ENCODE peak calls at places on chromosomes 16 and 17, in six cellular contexts. U, Q, T, P, H and R are unnamed samples.

GRCh38 chr17:5783851-5784250 is 199.5 kb upstream of the NLRP1 start:
- DNase-seq in U (no peak), Q (no peak), T (no peak), P (no peak), H (no peak), R (no peak)

GRCh38 chr17:21381076-21381706 is 5.0 kb downstream of the KCNJ12 start:
- DNase-seq in U (no peak), Q (no peak), T (no peak), P (no peak), H (no peak), R (no peak)

GRCh38 chr16:88352261-88353200 is 30.2 kb upstream of the ZNF469 start:
- DNase-seq in U (no peak), Q (no peak), T (no peak), P (peak), H (no peak), R (peak)

GRCh38 chr17:69443138-69443537 is 28.6 kb downstream of the MAP2K6 start:
- DNase-seq in U (no peak), Q (no peak), T (no peak), P (no peak), H (no peak), R (no peak)

GRCh38 chr17:38671939-38672720 is 2.6 kb downstream of the EPOP start:
- DNase-seq in U (peak), Q (no peak), T (no peak), P (no peak), H (no peak), R (no peak)

GRCh38 chr17:57628421-57628820 is 116.7 kb downstream of the CCDC182 start:
- DNase-seq in U (no peak), Q (no peak), T (no peak), P (no peak), H (no peak), R (no peak)

GRCh38 chr16:27320261-27321012 is 6.7 kb downstream of the IL4R start:
- DNase-seq in U (no peak), Q (no peak), T (no peak), P (no peak), H (no peak), R (no peak)

GRCh38 chr17:83180996-83181481 is 101.6 kb downstream of the METRNL start:
- DNase-seq in U (no peak), Q (peak), T (no peak), P (no peak), H (no peak), R (no peak)

GRCh38 chr17:16419929-16420271 is 4.5 kb downstream of the TRPV2 start:
- DNase-seq in U (no peak), Q (no peak), T (peak), P (peak), H (no peak), R (peak)

GRCh38 chr17:78276499-78276898 is 45.1 kb downstream of the TMEM235 start:
- DNase-seq in U (no peak), Q (no peak), T (no peak), P (no peak), H (no peak), R (no peak)

GRCh38 chr16:58034128-58034685 is 8.7 kb downstream of the MMP15 start:
- DNase-seq in U (peak), Q (no peak), T (no peak), P (peak), H (no peak), R (no peak)

GRCh38 chr17:78736526-78737079 is 45.5 kb downstream of the CYTH1 start:
- DNase-seq in U (peak), Q (peak), T (peak), P (peak), H (no peak), R (no peak)

DNA sequence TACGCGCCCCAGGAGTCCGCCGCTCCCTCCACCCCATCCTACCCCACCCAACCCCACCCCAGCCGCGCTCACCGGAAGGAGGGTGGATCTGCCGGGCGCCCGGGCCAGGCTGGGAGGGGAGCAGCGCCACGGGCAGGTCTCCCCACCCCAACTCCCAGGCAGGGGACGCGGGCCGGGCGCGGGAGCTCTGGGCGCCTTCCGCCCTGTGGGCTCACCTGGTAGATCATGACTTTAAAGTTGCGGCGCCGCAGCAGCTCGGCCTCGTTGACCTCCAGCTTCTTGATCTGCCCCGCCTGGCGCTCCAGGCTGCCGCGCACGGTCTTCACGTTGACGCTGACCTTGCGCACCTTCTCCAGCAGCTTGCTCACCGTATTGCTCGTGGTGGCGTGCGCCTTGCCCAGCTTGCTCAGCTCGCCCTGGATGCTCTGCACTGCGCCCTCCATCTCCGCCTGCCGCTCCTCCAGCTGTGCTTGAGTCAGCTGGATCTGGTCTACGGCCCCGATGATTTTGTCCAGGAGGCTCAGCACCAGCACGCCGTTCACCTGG is 571 bp downstream of the CAVIN1 start:
- DNase-seq in U (peak), Q (no peak), T (no peak), P (peak), H (no peak), R (peak)
- H3K4me3 ChIP-seq in U (peak), Q (peak), T (peak), P (peak), H (peak), R (peak)

DNA sequence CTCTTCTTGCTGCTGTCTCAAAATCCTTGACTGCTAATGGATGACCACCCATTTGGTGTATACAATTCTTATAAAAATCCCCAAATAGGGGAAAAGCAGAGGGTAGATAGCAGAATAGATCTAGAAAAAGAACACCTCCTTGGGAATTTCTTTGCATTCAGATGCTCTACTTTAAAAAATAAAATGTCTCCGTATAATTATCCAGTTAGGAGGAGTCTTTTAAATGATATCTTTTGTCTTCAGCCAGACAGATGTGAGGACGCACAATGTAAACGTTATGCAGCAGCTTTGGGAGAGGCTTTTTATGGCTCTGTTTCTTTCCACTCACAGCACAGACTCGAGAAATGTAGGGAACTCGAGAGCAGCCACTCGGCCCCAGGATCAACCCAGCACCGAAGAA is 300.2 kb downstream of the IRF8 start:
- DNase-seq in U (no peak), Q (no peak), T (no peak), P (no peak), H (no peak), R (no peak)
- H3K4me3 ChIP-seq in U (no peak), Q (no peak), T (no peak), P (no peak), H (no peak), R (no peak)

DNA sequence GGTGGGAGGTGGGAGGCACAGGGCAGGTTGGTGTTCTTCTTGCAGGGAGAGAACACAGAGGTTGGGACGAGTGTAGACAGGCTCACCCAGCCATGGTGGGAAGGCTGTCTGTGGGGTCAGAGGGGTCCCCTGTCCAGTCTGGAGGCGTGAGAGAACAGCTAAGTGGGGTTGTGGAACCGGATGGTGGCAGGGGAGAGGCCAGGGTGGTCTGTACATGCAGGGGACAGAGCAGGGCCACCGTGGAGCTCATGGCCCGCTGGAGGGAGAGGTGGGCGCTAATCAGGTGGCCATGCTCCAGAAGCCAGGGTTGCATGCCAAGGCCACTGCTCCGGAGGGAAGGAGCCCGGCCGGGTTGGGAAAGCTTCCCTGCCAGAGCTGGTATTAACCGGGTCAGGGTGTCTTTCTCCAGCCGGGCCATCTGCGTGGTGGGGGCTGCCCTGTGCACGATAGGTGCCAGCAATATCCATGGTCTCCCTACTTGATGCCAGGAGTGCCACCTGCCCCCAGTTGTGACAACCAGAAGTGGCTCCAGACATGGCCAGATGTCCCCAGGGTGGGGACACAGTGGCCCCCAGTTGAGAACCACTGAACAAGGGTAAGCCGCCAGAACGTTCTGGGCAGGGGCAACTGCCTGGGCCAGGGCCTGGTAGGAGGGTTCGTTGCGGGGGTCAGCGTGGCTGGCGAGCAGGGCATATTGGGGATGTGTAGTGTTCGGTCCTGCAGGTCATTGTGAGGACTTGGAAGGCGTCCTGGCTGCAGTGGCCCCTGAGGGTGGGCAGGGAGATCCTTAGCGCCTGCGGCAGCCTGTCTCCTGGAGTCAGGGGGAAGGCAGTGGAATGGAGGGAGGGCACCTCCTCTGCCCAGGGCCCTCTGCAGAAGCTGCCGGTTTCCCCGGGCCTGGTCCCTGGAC is 5.1 kb downstream of the SNN start:
- DNase-seq in U (peak), Q (no peak), T (no peak), P (no peak), H (no peak), R (no peak)
- H3K4me3 ChIP-seq in U (no peak), Q (no peak), T (no peak), P (no peak), H (no peak), R (no peak)

GRCh38 chr16:3536851-3537250 is 36.0 kb downstream of the CLUAP1 start:
- DNase-seq in U (no peak), Q (no peak), T (no peak), P (no peak), H (no peak), R (no peak)
- H3K4me3 ChIP-seq in U (no peak), Q (no peak), T (no peak), P (no peak), H (no peak), R (no peak)

GRCh38 chr16:81409016-81409556 is 35.5 kb upstream of the CMIP start:
- DNase-seq in U (no peak), Q (no peak), T (no peak), P (no peak), H (no peak), R (no peak)

GRCh38 chr16:81408409-81408950 is 36.1 kb upstream of the CMIP start:
- DNase-seq in U (no peak), Q (no peak), T (no peak), P (no peak), H (no peak), R (no peak)

GRCh38 chr16:81413245-81413990 is 31.2 kb upstream of the CMIP start:
- DNase-seq in U (no peak), Q (no peak), T (no peak), P (no peak), H (no peak), R (no peak)

GRCh38 chr16:81415757-81416156 is 28.9 kb upstream of the CMIP start:
- DNase-seq in U (peak), Q (no peak), T (no peak), P (no peak), H (no peak), R (no peak)

DNA sequence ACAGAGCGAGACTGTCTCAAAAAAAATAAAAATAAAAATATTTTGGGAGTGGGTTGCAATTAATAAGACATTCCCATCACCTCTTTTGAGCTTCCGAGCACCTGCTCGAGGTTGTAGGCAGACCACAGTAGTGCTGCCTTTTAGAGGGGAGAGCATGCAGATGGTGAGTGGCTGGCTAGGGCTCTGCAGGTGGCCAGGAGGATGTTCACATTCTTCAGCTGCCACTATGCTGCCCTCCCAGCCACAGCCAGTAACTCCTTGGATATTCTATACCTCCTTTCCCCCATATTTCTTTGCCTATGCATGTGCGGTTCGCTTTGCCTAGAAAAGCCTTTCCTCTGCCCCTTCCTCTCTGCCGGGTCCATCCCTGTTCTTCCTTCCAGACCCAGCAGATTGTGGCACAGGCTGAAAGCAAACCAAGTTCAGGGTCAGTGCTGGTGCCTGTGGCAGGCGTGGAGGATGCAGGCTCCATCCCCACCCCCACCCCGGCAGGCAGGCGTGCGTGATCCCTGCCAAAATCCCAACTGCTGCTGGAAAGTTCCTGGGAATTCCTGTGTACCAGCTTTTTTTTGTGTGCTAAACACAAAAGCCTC is 33.9 kb upstream of the CMIP start:
- DNase-seq in U (peak), Q (no peak), T (no peak), P (no peak), H (no peak), R (peak)
- H3K4me3 ChIP-seq in U (no peak), Q (no peak), T (no peak), P (no peak), H (no peak), R (no peak)

DNA sequence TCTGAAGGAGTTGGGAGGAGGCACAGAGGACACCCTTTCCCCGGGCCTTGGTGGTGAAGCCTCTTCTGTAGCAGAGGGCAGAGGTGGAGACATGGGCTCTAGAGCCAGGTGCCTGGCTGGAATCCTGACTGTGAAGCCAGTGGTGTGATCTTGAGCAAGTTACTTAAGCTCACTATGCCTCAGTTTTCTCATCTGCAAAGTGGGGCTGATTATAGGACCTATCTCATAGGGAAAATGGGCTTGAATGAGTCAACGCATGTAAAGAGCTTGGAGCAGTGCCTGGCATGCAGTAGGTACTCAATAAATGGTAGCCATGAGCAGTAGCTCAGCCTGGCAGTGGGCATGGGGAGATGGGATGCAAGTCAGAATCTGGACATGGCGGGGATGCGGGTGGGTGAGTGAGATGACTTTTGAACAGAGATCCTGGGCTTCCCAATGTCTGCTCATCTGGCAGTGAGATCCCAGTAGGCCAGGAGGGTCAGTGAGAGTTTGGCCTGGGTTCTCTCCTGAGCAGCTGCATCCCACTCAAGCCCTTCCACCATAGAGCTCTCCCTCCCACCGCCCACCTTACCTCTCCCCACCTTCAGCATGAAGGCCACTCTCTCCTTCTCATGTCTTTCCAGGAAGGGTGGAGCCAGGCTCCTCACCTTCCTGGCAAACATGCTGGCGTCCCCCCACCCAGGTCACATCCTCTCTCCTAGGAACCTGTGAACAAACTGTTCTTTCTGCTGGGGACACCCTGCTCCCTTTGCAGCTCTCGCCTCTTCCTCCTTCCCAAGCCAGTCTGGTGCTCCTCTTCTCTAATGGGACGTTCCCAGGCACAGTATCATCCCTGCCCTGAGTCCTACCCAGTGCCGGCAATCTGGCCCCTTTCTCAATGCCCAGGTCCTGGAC is 13.1 kb upstream of the SP2 start:
- DNase-seq in U (no peak), Q (no peak), T (no peak), P (no peak), H (no peak), R (no peak)
- H3K4me3 ChIP-seq in U (no peak), Q (no peak), T (no peak), P (no peak), H (peak), R (no peak)

DNA sequence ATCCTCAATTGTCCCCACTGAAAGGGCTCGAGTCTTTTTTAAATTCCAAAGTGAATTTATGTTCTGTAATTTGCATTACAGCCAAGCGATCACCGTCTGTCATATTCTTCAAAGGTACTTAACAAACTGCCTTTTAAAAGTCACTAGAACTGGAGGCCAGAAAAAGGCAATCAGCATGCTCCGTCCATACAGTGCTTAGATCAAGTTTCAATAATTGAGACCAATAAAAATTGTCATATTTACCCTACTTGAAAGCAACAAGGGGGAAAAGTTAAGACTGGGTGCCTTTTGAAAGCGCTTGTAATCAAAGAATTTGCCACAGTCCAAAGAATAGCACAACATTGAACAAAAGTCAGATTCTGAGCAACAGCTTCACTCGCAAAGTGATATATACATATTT is 9.0 kb upstream of the ZFHX3 start:
- DNase-seq in U (no peak), Q (no peak), T (no peak), P (no peak), H (no peak), R (peak)
- H3K4me3 ChIP-seq in U (peak), Q (no peak), T (peak), P (peak), H (peak), R (peak)

GRCh38 chr16:28623172-28623711 is 13.4 kb upstream of the SULT1A1 start:
- DNase-seq in U (peak), Q (peak), T (no peak), P (peak), H (no peak), R (peak)
- H3K4me3 ChIP-seq in U (no peak), Q (peak), T (no peak), P (peak), H (no peak), R (peak)

GRCh38 chr16:28596840-28597691 is at the start of gene SULT1A2:
- DNase-seq in U (peak), Q (peak), T (no peak), P (peak), H (no peak), R (peak)
- H3K4me3 ChIP-seq in U (no peak), Q (peak), T (no peak), P (peak), H (no peak), R (no peak)

DNA sequence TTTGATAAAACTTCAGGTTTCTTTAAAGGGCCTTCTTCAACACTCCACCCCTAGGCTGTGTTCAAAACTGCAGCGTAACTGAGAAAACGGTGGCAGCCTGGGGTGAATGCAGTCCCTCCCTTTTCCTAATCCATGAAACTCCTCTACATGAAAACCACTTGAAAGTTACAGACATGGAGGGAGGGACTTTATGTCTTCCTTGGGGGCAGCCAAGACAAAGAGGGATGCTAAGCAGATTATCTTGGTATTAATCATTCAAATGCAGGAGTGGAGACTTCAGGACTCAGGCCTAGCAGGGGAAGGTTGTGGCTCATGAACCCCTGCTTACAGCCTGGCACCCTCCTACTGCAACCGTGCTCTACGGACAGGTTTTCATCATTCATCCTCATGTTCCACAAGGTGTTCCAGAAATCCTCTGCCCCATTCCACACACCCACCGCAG is 46.8 kb downstream of the RNF112 start:
- DNase-seq in U (peak), Q (no peak), T (no peak), P (no peak), H (no peak), R (no peak)
- H3K4me3 ChIP-seq in U (no peak), Q (no peak), T (no peak), P (no peak), H (no peak), R (no peak)